ENCODE peak calls at places on chromosome X, in ten cellular contexts. One of them, this sample, is unnamed.

GRCh38 chrX:68332156-68332823 is 101.0 kb downstream of the OPHN1 start:
- DNase-seq in IMR-90: no peak
- DNase-seq in aorta: no peak
- DNase-seq in uterus: no peak
- DNase-seq in A673: peak; percentile 67
- DNase-seq in mammary epithelial cell: no peak
- DNase-seq in HCT116: no peak
- DNase-seq in heart left ventricle: no peak
- DNase-seq in GM23248: peak; percentile 36
- DNase-seq in neural progenitor cell: peak; percentile 1
- DNase-seq in this sample: no peak

GRCh38 chrX:2342878-2343277 is 157.9 kb downstream of the DHRSX start:
- DNase-seq in IMR-90: peak; percentile 86
- DNase-seq in aorta: no peak
- DNase-seq in uterus: no peak
- DNase-seq in A673: no peak
- DNase-seq in mammary epithelial cell: no peak
- DNase-seq in HCT116: no peak
- DNase-seq in heart left ventricle: no peak
- DNase-seq in GM23248: peak; percentile 36
- DNase-seq in neural progenitor cell: no peak
- DNase-seq in this sample: no peak

GRCh38 chrX:150476183-150476699 is 92.2 kb upstream of the MTM1 start:
- DNase-seq in IMR-90: peak; percentile 62
- DNase-seq in aorta: no peak
- DNase-seq in uterus: peak; percentile 53
- DNase-seq in A673: no peak
- DNase-seq in mammary epithelial cell: no peak
- DNase-seq in HCT116: no peak
- DNase-seq in heart left ventricle: no peak
- DNase-seq in GM23248: no peak
- DNase-seq in neural progenitor cell: no peak
- DNase-seq in this sample: no peak

GRCh38 chrX:68112321-68112720 is 321.0 kb downstream of the OPHN1 start:
- DNase-seq in IMR-90: peak; percentile 44
- DNase-seq in aorta: no peak
- DNase-seq in uterus: no peak
- DNase-seq in A673: no peak
- DNase-seq in mammary epithelial cell: peak; percentile 67
- DNase-seq in HCT116: no peak
- DNase-seq in heart left ventricle: no peak
- DNase-seq in GM23248: no peak
- DNase-seq in neural progenitor cell: peak; percentile 4
- DNase-seq in this sample: no peak

GRCh38 chrX:56932106-56932505 is 63.2 kb downstream of the SPIN3 start:
- DNase-seq in IMR-90: no peak
- DNase-seq in aorta: no peak
- DNase-seq in uterus: no peak
- DNase-seq in A673: no peak
- DNase-seq in mammary epithelial cell: no peak
- DNase-seq in HCT116: no peak
- DNase-seq in heart left ventricle: no peak
- DNase-seq in GM23248: no peak
- DNase-seq in neural progenitor cell: no peak
- DNase-seq in this sample: no peak

GRCh38 chrX:18598413-18598812 is 73.5 kb downstream of the RS1 start:
- DNase-seq in IMR-90: peak; percentile 20
- DNase-seq in aorta: no peak
- DNase-seq in uterus: no peak
- DNase-seq in A673: no peak
- DNase-seq in mammary epithelial cell: no peak
- DNase-seq in HCT116: no peak
- DNase-seq in heart left ventricle: no peak
- DNase-seq in GM23248: no peak
- DNase-seq in neural progenitor cell: no peak
- DNase-seq in this sample: no peak

GRCh38 chrX:139831689-139832456 is 101.0 kb downstream of the ATP11C start:
- DNase-seq in IMR-90: peak; percentile 70
- DNase-seq in aorta: no peak
- DNase-seq in uterus: peak; percentile 21
- DNase-seq in A673: peak; percentile 79
- DNase-seq in mammary epithelial cell: peak; percentile 15
- DNase-seq in HCT116: no peak
- DNase-seq in heart left ventricle: no peak
- DNase-seq in GM23248: peak; percentile 36
- DNase-seq in neural progenitor cell: peak; percentile 18
- DNase-seq in this sample: no peak

GRCh38 chrX:19888419-19888879 is 1.0 kb upstream of the SH3KBP1 start:
- DNase-seq in IMR-90: peak; percentile 77
- DNase-seq in aorta: no peak
- DNase-seq in uterus: peak; percentile 42
- DNase-seq in A673: peak; percentile 73
- DNase-seq in mammary epithelial cell: peak; percentile 75
- DNase-seq in HCT116: peak; percentile 53
- DNase-seq in heart left ventricle: no peak
- DNase-seq in GM23248: peak; percentile 80
- DNase-seq in neural progenitor cell: peak; percentile 64
- DNase-seq in this sample: no peak

GRCh38 chrX:136431625-136432024 is 56.1 kb upstream of the BRS3 start:
- DNase-seq in IMR-90: no peak
- DNase-seq in aorta: no peak
- DNase-seq in uterus: no peak
- DNase-seq in A673: no peak
- DNase-seq in mammary epithelial cell: no peak
- DNase-seq in HCT116: no peak
- DNase-seq in heart left ventricle: no peak
- DNase-seq in GM23248: no peak
- DNase-seq in neural progenitor cell: no peak
- DNase-seq in this sample: no peak

GRCh38 chrX:5708209-5708608 is 520.5 kb downstream of the NLGN4X start:
- DNase-seq in IMR-90: no peak
- DNase-seq in aorta: no peak
- DNase-seq in uterus: no peak
- DNase-seq in A673: peak; percentile 84
- DNase-seq in mammary epithelial cell: peak; percentile 60
- DNase-seq in HCT116: no peak
- DNase-seq in heart left ventricle: no peak
- DNase-seq in GM23248: no peak
- DNase-seq in neural progenitor cell: no peak
- DNase-seq in this sample: no peak

GRCh38 chrX:138986866-138987265 is 275.3 kb upstream of the FGF13 start:
- DNase-seq in IMR-90: no peak
- DNase-seq in aorta: no peak
- DNase-seq in uterus: no peak
- DNase-seq in A673: no peak
- DNase-seq in mammary epithelial cell: no peak
- DNase-seq in HCT116: no peak
- DNase-seq in heart left ventricle: no peak
- DNase-seq in GM23248: peak; percentile 36
- DNase-seq in neural progenitor cell: no peak
- DNase-seq in this sample: no peak

GRCh38 chrX:41238543-41238942 is 95.4 kb upstream of the DDX3X start:
- DNase-seq in IMR-90: peak; percentile 76
- DNase-seq in aorta: no peak
- DNase-seq in uterus: no peak
- DNase-seq in A673: peak; percentile 15
- DNase-seq in mammary epithelial cell: peak; percentile 60
- DNase-seq in HCT116: no peak
- DNase-seq in heart left ventricle: no peak
- DNase-seq in GM23248: peak; percentile 55
- DNase-seq in neural progenitor cell: no peak
- DNase-seq in this sample: no peak

GRCh38 chrX:130165181-130165702 is 399 bp downstream of the AIFM1 start:
- DNase-seq in IMR-90: no peak
- DNase-seq in aorta: no peak
- DNase-seq in uterus: peak; percentile 47
- DNase-seq in A673: peak; percentile 36
- DNase-seq in mammary epithelial cell: no peak
- DNase-seq in HCT116: no peak
- DNase-seq in heart left ventricle: peak; percentile 39
- DNase-seq in GM23248: peak; percentile 69
- DNase-seq in neural progenitor cell: no peak
- DNase-seq in this sample: no peak

DNA sequence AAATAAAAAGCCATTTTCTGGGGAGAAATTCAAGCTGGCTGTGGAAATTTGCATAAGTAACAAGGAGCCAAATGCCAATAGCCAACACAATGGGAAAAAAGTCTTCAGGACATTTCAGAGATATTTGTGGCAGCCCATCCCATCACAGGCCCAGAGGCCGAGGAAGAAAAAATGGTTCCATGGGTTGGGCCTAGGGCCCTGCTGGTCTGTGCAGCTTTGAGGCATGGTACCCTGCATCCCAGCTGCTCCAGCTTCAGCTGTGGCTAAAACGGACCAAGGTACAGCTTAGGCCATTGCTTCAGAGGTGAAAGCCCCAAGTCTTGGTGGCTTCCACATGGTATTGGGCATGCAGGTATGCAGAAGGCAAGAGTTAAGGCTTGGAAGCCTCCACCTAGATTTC is 14.2 kb upstream of the IL9R start:
- DNase-seq in IMR-90: no peak
- DNase-seq in aorta: no peak
- DNase-seq in uterus: no peak
- DNase-seq in A673: no peak
- DNase-seq in mammary epithelial cell: no peak
- DNase-seq in HCT116: no peak
- DNase-seq in heart left ventricle: no peak
- DNase-seq in GM23248: no peak
- DNase-seq in neural progenitor cell: no peak
- DNase-seq in this sample: no peak
- H3K9me3 ChIP-seq in IMR-90: peaks cover 5% of the 10 kb centered on the region
- H3K9me3 ChIP-seq in aorta: peaks cover 3% of the 10 kb centered on the region
- H3K9me3 ChIP-seq in uterus: no peaks in the 10 kb centered on the region
- H3K9me3 ChIP-seq in A673: no peaks in the 10 kb centered on the region
- H3K9me3 ChIP-seq in mammary epithelial cell: peaks cover 38% of the 10 kb centered on the region
- H3K9me3 ChIP-seq in HCT116: no peaks in the 10 kb centered on the region
- H3K9me3 ChIP-seq in heart left ventricle: peaks cover 16% of the 10 kb centered on the region
- H3K9me3 ChIP-seq in GM23248: no peaks in the 10 kb centered on the region
- H3K9me3 ChIP-seq in neural progenitor cell: no peaks in the 10 kb centered on the region
- H3K9me3 ChIP-seq in this sample: no peaks in the 10 kb centered on the region

GRCh38 chrX:80879916-80880315 is 70.2 kb upstream of the BRWD3 start:
- DNase-seq in IMR-90: peak; percentile 5
- DNase-seq in aorta: no peak
- DNase-seq in uterus: no peak
- DNase-seq in A673: no peak
- DNase-seq in mammary epithelial cell: peak; percentile 4
- DNase-seq in HCT116: no peak
- DNase-seq in heart left ventricle: no peak
- DNase-seq in GM23248: peak; percentile 48
- DNase-seq in neural progenitor cell: no peak
- DNase-seq in this sample: no peak

GRCh38 chrX:80876877-80877276 is 67.2 kb upstream of the BRWD3 start:
- DNase-seq in IMR-90: peak; percentile 44
- DNase-seq in aorta: no peak
- DNase-seq in uterus: no peak
- DNase-seq in A673: peak; percentile 49
- DNase-seq in mammary epithelial cell: peak; percentile 11
- DNase-seq in HCT116: peak; percentile 13
- DNase-seq in heart left ventricle: no peak
- DNase-seq in GM23248: peak; percentile 38
- DNase-seq in neural progenitor cell: peak; percentile 11
- DNase-seq in this sample: no peak

GRCh38 chrX:80879143-80879542 is 69.5 kb upstream of the BRWD3 start:
- DNase-seq in IMR-90: no peak
- DNase-seq in aorta: no peak
- DNase-seq in uterus: no peak
- DNase-seq in A673: peak; percentile 2
- DNase-seq in mammary epithelial cell: no peak
- DNase-seq in HCT116: no peak
- DNase-seq in heart left ventricle: no peak
- DNase-seq in GM23248: peak; percentile 13
- DNase-seq in neural progenitor cell: no peak
- DNase-seq in this sample: no peak
- H3K4me3 ChIP-seq in IMR-90: no peak overlapping the region
- H3K4me3 ChIP-seq in aorta: no peak overlapping the region
- H3K4me3 ChIP-seq in uterus: no peak overlapping the region
- H3K4me3 ChIP-seq in A673: no peak overlapping the region
- H3K4me3 ChIP-seq in mammary epithelial cell: no peak overlapping the region
- H3K4me3 ChIP-seq in HCT116: no peak overlapping the region
- H3K4me3 ChIP-seq in heart left ventricle: no peak overlapping the region
- H3K4me3 ChIP-seq in GM23248: no peak overlapping the region
- H3K4me3 ChIP-seq in neural progenitor cell: no peak overlapping the region
- H3K4me3 ChIP-seq in this sample: no peak overlapping the region

GRCh38 chrX:155534800-155535199 is 76.4 kb upstream of the F8A3 start:
- DNase-seq in IMR-90: no peak
- DNase-seq in aorta: no peak
- DNase-seq in uterus: no peak
- DNase-seq in A673: peak; percentile 1
- DNase-seq in mammary epithelial cell: no peak
- DNase-seq in HCT116: no peak
- DNase-seq in heart left ventricle: no peak
- DNase-seq in GM23248: no peak
- DNase-seq in neural progenitor cell: no peak
- DNase-seq in this sample: no peak

GRCh38 chrX:155535866-155536265 is 76.9 kb downstream of the TMLHE start:
- DNase-seq in IMR-90: peak; percentile 6
- DNase-seq in aorta: no peak
- DNase-seq in uterus: no peak
- DNase-seq in A673: no peak
- DNase-seq in mammary epithelial cell: peak; percentile 46
- DNase-seq in HCT116: no peak
- DNase-seq in heart left ventricle: no peak
- DNase-seq in GM23248: peak; percentile 0
- DNase-seq in neural progenitor cell: no peak
- DNase-seq in this sample: no peak
- H3K9me3 ChIP-seq in IMR-90: no peaks in the 10 kb centered on the region
- H3K9me3 ChIP-seq in aorta: no peaks in the 10 kb centered on the region
- H3K9me3 ChIP-seq in uterus: no peaks in the 10 kb centered on the region
- H3K9me3 ChIP-seq in A673: no peaks in the 10 kb centered on the region
- H3K9me3 ChIP-seq in mammary epithelial cell: peaks cover 3% of the 10 kb centered on the region
- H3K9me3 ChIP-seq in HCT116: no peaks in the 10 kb centered on the region
- H3K9me3 ChIP-seq in heart left ventricle: peaks cover 9% of the 10 kb centered on the region
- H3K9me3 ChIP-seq in GM23248: no peaks in the 10 kb centered on the region
- H3K9me3 ChIP-seq in neural progenitor cell: no peaks in the 10 kb centered on the region
- H3K9me3 ChIP-seq in this sample: no peaks in the 10 kb centered on the region

GRCh38 chrX:102715967-102716366 is 3.7 kb downstream of the GPRASP2 start:
- DNase-seq in IMR-90: no peak
- DNase-seq in aorta: no peak
- DNase-seq in uterus: no peak
- DNase-seq in A673: no peak
- DNase-seq in mammary epithelial cell: no peak
- DNase-seq in HCT116: no peak
- DNase-seq in heart left ventricle: no peak
- DNase-seq in GM23248: no peak
- DNase-seq in neural progenitor cell: no peak
- DNase-seq in this sample: no peak

GRCh38 chrX:102723456-102723855 is 2.9 kb downstream of the GPRASP3 start:
- DNase-seq in IMR-90: no peak
- DNase-seq in aorta: no peak
- DNase-seq in uterus: no peak
- DNase-seq in A673: peak; percentile 32
- DNase-seq in mammary epithelial cell: peak; percentile 1
- DNase-seq in HCT116: no peak
- DNase-seq in heart left ventricle: no peak
- DNase-seq in GM23248: no peak
- DNase-seq in neural progenitor cell: no peak
- DNase-seq in this sample: no peak

GRCh38 chrX:102714994-102715393 is 2.7 kb downstream of the GPRASP2 start:
- DNase-seq in IMR-90: no peak
- DNase-seq in aorta: no peak
- DNase-seq in uterus: no peak
- DNase-seq in A673: peak; percentile 28
- DNase-seq in mammary epithelial cell: no peak
- DNase-seq in HCT116: no peak
- DNase-seq in heart left ventricle: no peak
- DNase-seq in GM23248: no peak
- DNase-seq in neural progenitor cell: no peak
- DNase-seq in this sample: no peak

GRCh38 chrX:102720237-102721168 is at the start of gene GPRASP3:
- DNase-seq in IMR-90: peak; percentile 75
- DNase-seq in aorta: peak; percentile 90
- DNase-seq in uterus: peak; percentile 78
- DNase-seq in A673: peak; percentile 68
- DNase-seq in mammary epithelial cell: peak; percentile 63
- DNase-seq in HCT116: no peak
- DNase-seq in heart left ventricle: peak; percentile 71
- DNase-seq in GM23248: peak; percentile 81
- DNase-seq in neural progenitor cell: peak; percentile 36
- DNase-seq in this sample: peak; percentile 87
- H3K4me3 ChIP-seq in IMR-90: peak within 1 kb of the TSS; percentile 88
- H3K4me3 ChIP-seq in aorta: no peak within 1 kb of the TSS
- H3K4me3 ChIP-seq in uterus: peak within 1 kb of the TSS; percentile 38
- H3K4me3 ChIP-seq in A673: peak within 1 kb of the TSS; percentile 52
- H3K4me3 ChIP-seq in mammary epithelial cell: peak within 1 kb of the TSS; percentile 44
- H3K4me3 ChIP-seq in HCT116: no peak within 1 kb of the TSS
- H3K4me3 ChIP-seq in heart left ventricle: peak within 1 kb of the TSS; percentile 64
- H3K4me3 ChIP-seq in GM23248: peak within 1 kb of the TSS; percentile 73
- H3K4me3 ChIP-seq in neural progenitor cell: no peak within 1 kb of the TSS
- H3K4me3 ChIP-seq in this sample: peak within 1 kb of the TSS; percentile 57

This sample was measured in upper lobe of right lung.